ENCODE peak calls at places on chromosome 14, in six cellular contexts. U, O, V, G, H and A are unnamed samples.

GRCh38 chr14:24079521-24080141 is 8.3 kb downstream of the CPNE6 start:
- DNase-seq in O (no peak), U (no peak), G (peak; percentile 95), V (no peak), H (no peak), A (no peak)

GRCh38 chr14:64708148-64709004 is 4.2 kb downstream of the PLEKHG3 start:
- DNase-seq in V (no peak), G (peak; percentile 97), U (peak; percentile 51), O (peak; percentile 78), H (peak; percentile 30), A (no peak)

GRCh38 chr14:96698846-96699543 is 98.2 kb upstream of the VRK1 start:
- DNase-seq in U (no peak), G (no peak), V (no peak), O (no peak), H (peak; percentile 4), A (no peak)

GRCh38 chr14:50527970-50528369 is 4.4 kb downstream of the MAP4K5 start:
- DNase-seq in U (no peak), H (no peak), G (no peak), V (peak; percentile 55), O (no peak), A (no peak)

GRCh38 chr14:100717371-100717770 is 9.3 kb upstream of the DLK1 start:
- DNase-seq in O (no peak), V (no peak), U (no peak), G (no peak), H (no peak), A (no peak)

GRCh38 chr14:101360045-101360931 is 201.0 kb upstream of the DIO3 start:
- DNase-seq in O (no peak), V (no peak), G (no peak), H (no peak), U (peak; percentile 25), A (no peak)

GRCh38 chr14:96267336-96267735 is 11.3 kb downstream of the BDKRB1 start:
- DNase-seq in H (no peak), O (no peak), G (peak; percentile 16), U (no peak), V (peak; percentile 50), A (no peak)

GRCh38 chr14:81392976-81393643 is 7.0 kb downstream of the STON2 start:
- DNase-seq in H (no peak), V (no peak), G (no peak), U (no peak), O (no peak), A (no peak)

GRCh38 chr14:104559043-104559768 is 20.4 kb upstream of the C14orf180 start:
- DNase-seq in H (no peak), G (no peak), V (no peak), U (no peak), O (no peak), A (peak; percentile 85)

GRCh38 chr14:90355540-90356518 is 24.1 kb upstream of the NRDE2 start:
- DNase-seq in O (no peak), U (no peak), V (no peak), G (no peak), H (no peak), A (no peak)

GRCh38 chr14:77325746-77326094 is 4.9 kb downstream of the GSTZ1 start:
- DNase-seq in H (no peak), G (peak; percentile 58), U (no peak), V (no peak), O (no peak), A (no peak)

GRCh38 chr14:91173221-91173670 is 59.4 kb downstream of the DGLUCY start:
- DNase-seq in O (peak; percentile 74), U (peak; percentile 80), V (peak; percentile 72), H (peak; percentile 72), G (peak; percentile 89), A (no peak)

GRCh38 chr14:91261115-91261514 is 16.6 kb upstream of the GPR68 start:
- DNase-seq in U (no peak), V (no peak), H (peak; percentile 21), O (no peak), G (no peak), A (no peak)

GRCh38 chr14:90491868-90492560 is 95.2 kb downstream of the CALM1 start:
- DNase-seq in H (no peak), O (no peak), G (no peak), U (no peak), V (no peak), A (peak; percentile 75)

GRCh38 chr14:72401632-72402428 is 469.6 kb downstream of the RGS6 start:
- DNase-seq in U (no peak), O (no peak), V (no peak), G (no peak), H (peak; percentile 10), A (no peak)

GRCh38 chr14:57871487-57872080 is 5.7 kb upstream of the SLC35F4 start:
- DNase-seq in U (no peak), V (peak; percentile 77), G (peak; percentile 47), O (peak; percentile 21), H (no peak), A (no peak)

GRCh38 chr14:105324871-105325270 is 10.3 kb downstream of the PACS2 start:
- DNase-seq in O (no peak), G (no peak), H (no peak), V (no peak), U (no peak), A (no peak)

GRCh38 chr14:70257526-70257925 is 68.8 kb upstream of the SLC8A3 start:
- DNase-seq in H (no peak), O (no peak), V (no peak), G (peak; percentile 41), U (no peak), A (no peak)

GRCh38 chr14:59529189-59529588 is 44.9 kb downstream of the JKAMP start:
- DNase-seq in V (no peak), H (no peak), O (no peak), G (no peak), U (no peak), A (no peak)

GRCh38 chr14:61280092-61280525 is 1.0 kb downstream of the TMEM30B start:
- DNase-seq in U (no peak), H (peak; percentile 45), O (no peak), G (no peak), V (no peak), A (peak; percentile 90)

GRCh38 chr14:32710351-32711102 is 228.2 kb upstream of the NPAS3 start:
- DNase-seq in O (no peak), G (no peak), H (no peak), U (no peak), V (peak; percentile 38), A (no peak)

GRCh38 chr14:20631023-20631820 is 10.3 kb downstream of the OR6S1 start:
- DNase-seq in U (no peak), G (peak; percentile 71), H (peak; percentile 39), V (peak; percentile 58), O (peak; percentile 69), A (no peak)

GRCh38 chr14:22780941-22781605 is 14.6 kb downstream of the OXA1L start:
- DNase-seq in V (peak; percentile 14), H (no peak), U (no peak), G (no peak), O (no peak), A (no peak)

GRCh38 chr14:52018252-52018651 is 28.9 kb downstream of the RTRAF start:
- DNase-seq in V (no peak), O (no peak), U (no peak), H (no peak), G (no peak), A (no peak)

GRCh38 chr14:52014601-52015267 is 25.4 kb downstream of the RTRAF start:
- DNase-seq in V (no peak), H (no peak), G (no peak), U (peak; percentile 80), O (no peak), A (no peak)

GRCh38 chr14:52012635-52013034 is 23.3 kb downstream of the RTRAF start:
- DNase-seq in O (no peak), G (no peak), H (no peak), U (peak; percentile 72), V (peak; percentile 58), A (no peak)

GRCh38 chr14:52013984-52014600 is 24.7 kb downstream of the RTRAF start:
- DNase-seq in U (no peak), G (peak; percentile 69), O (peak; percentile 8), V (no peak), H (no peak), A (no peak)

GRCh38 chr14:52015411-52016030 is 26.2 kb downstream of the RTRAF start:
- DNase-seq in V (peak; percentile 34), H (no peak), G (peak; percentile 67), O (peak; percentile 6), U (peak; percentile 30), A (no peak)
- TF ChIP-seq CTCF in V (peak; percentile 61), H (no peak), G (peak; percentile 63), O (peak; percentile 18), U (peak; percentile 41), A (peak; percentile 71)

DNA sequence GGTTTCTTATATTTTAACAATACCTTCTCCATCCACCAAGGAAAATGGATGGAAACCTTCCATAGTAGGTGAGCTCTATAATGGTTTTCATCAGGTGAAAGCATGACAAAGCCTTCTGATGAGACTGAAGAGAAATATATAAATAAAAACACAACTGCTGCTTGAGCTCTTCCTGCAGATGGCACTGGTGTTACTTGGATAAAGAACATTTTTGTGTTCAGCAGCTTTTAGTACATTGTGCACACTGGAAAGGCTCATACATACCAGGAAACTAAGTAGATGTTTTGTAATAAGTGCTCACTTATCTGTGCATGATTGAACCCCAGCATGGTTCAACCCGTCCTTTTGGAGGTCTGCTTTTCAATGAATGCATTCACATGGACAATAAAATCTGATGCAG is 357.3 kb upstream of the MIS18BP1 start:
- DNase-seq in V (peak; percentile 26), G (no peak), O (no peak), H (no peak), U (no peak), A (no peak)
- TF ChIP-seq CTCF in V (peak; percentile 44), G (peak; percentile 43), O (no peak), H (no peak), U (no peak), A (peak; percentile 90)

DNA sequence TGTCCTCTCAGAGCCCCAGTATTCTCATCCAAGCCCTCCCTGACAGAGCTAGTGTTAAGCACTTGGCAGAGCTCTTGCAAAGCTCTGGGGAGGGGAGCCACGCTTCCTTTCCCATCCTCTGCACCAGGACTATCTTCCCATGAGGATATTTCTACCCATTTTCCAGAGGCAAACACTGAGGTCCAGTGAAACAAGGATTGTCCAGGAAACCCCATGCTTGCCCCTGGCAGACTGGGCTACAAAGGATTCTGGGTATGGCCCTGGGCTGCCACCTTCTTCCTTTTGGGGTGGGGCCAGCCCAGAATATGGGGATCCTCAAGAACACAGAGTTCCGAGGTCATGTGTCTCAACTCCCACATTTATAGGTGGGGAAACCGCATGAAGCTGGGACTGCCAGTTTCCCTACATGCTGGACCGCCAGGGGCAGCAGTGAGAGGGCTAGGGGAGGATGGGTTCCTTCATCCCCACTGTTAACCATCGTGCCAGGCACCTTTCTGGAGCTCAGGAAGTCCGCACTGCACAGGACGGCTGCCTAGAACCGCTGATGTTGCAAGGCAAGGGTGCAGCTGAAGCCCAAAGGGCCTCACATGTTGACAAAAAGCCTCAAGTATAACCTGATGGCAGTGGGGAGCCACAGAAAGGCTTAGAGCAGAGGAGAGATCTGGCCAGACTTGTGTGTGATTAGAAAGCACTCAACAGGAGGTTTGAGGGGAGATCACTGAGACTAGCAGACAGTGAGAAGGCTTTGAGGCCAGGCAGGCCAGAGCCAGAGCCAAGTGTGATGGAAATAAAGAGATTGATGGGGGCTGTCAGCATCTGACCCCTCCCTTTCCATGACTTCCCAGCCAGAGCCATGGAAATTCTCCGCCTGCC is 5.5 kb upstream of the CCDC85C start:
- DNase-seq in U (no peak), O (peak; percentile 68), V (no peak), G (no peak), H (peak; percentile 16), A (no peak)
- TF ChIP-seq CTCF in U (peak; percentile 21), O (peak; percentile 53), V (no peak), G (no peak), H (peak; percentile 68), A (no peak)

GRCh38 chr14:37325332-37325731 is 127.6 kb downstream of the MIPOL1 start:
- DNase-seq in O (no peak), U (no peak), G (no peak), H (no peak), V (no peak), A (no peak)
- TF ChIP-seq CTCF in O (no peak), U (no peak), G (no peak), H (no peak), V (no peak), A (no peak)

GRCh38 chr14:54773171-54774006 is 129.2 kb downstream of the GCH1 start:
- DNase-seq in O (peak; percentile 99), U (peak; percentile 88), V (peak; percentile 100), H (peak; percentile 52), G (peak; percentile 94), A (no peak)
- TF ChIP-seq CTCF in O (peak; percentile 63), U (peak; percentile 53), V (peak; percentile 67), H (peak; percentile 8), G (peak; percentile 68), A (peak; percentile 82)